ENCODE peak calls at places on chromosome 21, in ten cellular contexts. L is germinal center, E is GM23248, K is GM12864, N is AG09319, D is transverse colon, V is hypothalamus, Q is small intestine, O is NCI-H345, U is iris pigment epithelial cell. W is an unnamed sample.

GRCh38 chr21:35217504-35218060 is 168.5 kb upstream of the RUNX1 start:
- DNase-seq in U (peak), O (peak), Q (no peak), D (no peak), V (no peak), N (no peak), K (no peak), E (peak), L (no peak), W (no peak)

GRCh38 chr21:42176864-42177263 is 42.1 kb upstream of the ABCG1 start:
- DNase-seq in K (no peak), D (no peak), E (peak), L (no peak), U (no peak), O (no peak), Q (no peak), N (no peak), V (no peak), W (no peak)

GRCh38 chr21:17491716-17492414 is 21.0 kb upstream of the CXADR start:
- DNase-seq in V (no peak), L (no peak), E (peak), D (no peak), U (peak), O (no peak), Q (no peak), N (peak), K (no peak), W (peak)

GRCh38 chr21:45981154-45981606 is 390 bp upstream of the COL6A1 start:
- DNase-seq in L (peak), D (peak), K (no peak), U (peak), V (peak), E (peak), Q (peak), N (peak), O (peak), W (peak)

GRCh38 chr21:17901458-17902092 is 82.4 kb upstream of the C21orf91 start:
- DNase-seq in O (peak), L (no peak), E (peak), K (no peak), V (no peak), U (peak), N (no peak), Q (no peak), D (no peak), W (no peak)

GRCh38 chr21:30234643-30235042 is 18.7 kb upstream of the CLDN8 start:
- DNase-seq in N (no peak), O (no peak), U (peak), Q (peak), L (no peak), E (peak), V (no peak), K (no peak), D (no peak), W (no peak)

GRCh38 chr21:43024737-43025136 is 50.4 kb downstream of the PKNOX1 start:
- DNase-seq in Q (no peak), E (no peak), U (no peak), N (no peak), K (no peak), V (no peak), D (no peak), L (no peak), O (no peak), W (no peak)

GRCh38 chr21:21851657-21852056 is 853.4 kb downstream of the NCAM2 start:
- DNase-seq in E (no peak), U (peak), K (no peak), L (no peak), V (no peak), N (no peak), D (no peak), O (no peak), Q (no peak), W (no peak)

GRCh38 chr21:41217656-41218380 is 49.9 kb downstream of the BACE2 start:
- DNase-seq in L (no peak), N (no peak), K (no peak), V (no peak), D (peak), E (peak), U (peak), Q (peak), O (no peak), W (no peak)

GRCh38 chr21:33761104-33762036 is 119.1 kb downstream of the ITSN1 start:
- DNase-seq in E (peak), V (no peak), K (no peak), D (no peak), Q (peak), N (peak), O (no peak), U (peak), L (no peak), W (peak)

GRCh38 chr21:45809421-45809820 is 165.9 kb downstream of the PCBP3 start:
- DNase-seq in D (no peak), O (no peak), L (no peak), Q (no peak), V (no peak), K (no peak), U (no peak), N (no peak), E (no peak), W (no peak)

GRCh38 chr21:36072453-36073167 is 2.8 kb downstream of the CBR1 start:
- DNase-seq in D (no peak), L (no peak), N (no peak), V (no peak), O (no peak), K (no peak), E (no peak), Q (peak), U (no peak), W (no peak)